ENCODE peak calls at places on chromosome 10, in ten cellular contexts. One of them, this sample, is unnamed.

GRCh38 chr10:42955493-42955889 is 121.4 kb upstream of the RET start:
- DNase-seq in psoas muscle: no peak
- DNase-seq in activated T-cell treated with anti-CD3 and anti-CD28 coated beads for 1 hour: no peak
- DNase-seq in GM04503: no peak
- DNase-seq in mesendoderm: no peak
- DNase-seq in DMS153: no peak
- DNase-seq in amniotic stem cell: no peak
- DNase-seq in neural progenitor cell: no peak
- DNase-seq in HAP-1: no peak
- DNase-seq in stimulated activated CD4-positive, alpha-beta T cell treated with anti-CD3 and anti-CD28 coated beads, Interleukin-1b, Interleukin-23, amount 100 ng/mL, for 1 hour: no peak
- DNase-seq in this sample: no peak

GRCh38 chr10:99329238-99329890 is at the start of gene CNNM1:
- DNase-seq in psoas muscle: no peak
- DNase-seq in activated T-cell treated with anti-CD3 and anti-CD28 coated beads for 1 hour: no peak
- DNase-seq in GM04503: no peak
- DNase-seq in mesendoderm: peak
- DNase-seq in DMS153: no peak
- DNase-seq in amniotic stem cell: no peak
- DNase-seq in neural progenitor cell: peak
- DNase-seq in HAP-1: peak
- DNase-seq in stimulated activated CD4-positive, alpha-beta T cell treated with anti-CD3 and anti-CD28 coated beads, Interleukin-1b, Interleukin-23, amount 100 ng/mL, for 1 hour: no peak
- DNase-seq in this sample: no peak

GRCh38 chr10:93106631-93107072 is 33.0 kb downstream of the CYP26A1 start:
- DNase-seq in psoas muscle: no peak
- DNase-seq in activated T-cell treated with anti-CD3 and anti-CD28 coated beads for 1 hour: no peak
- DNase-seq in GM04503: peak
- DNase-seq in mesendoderm: no peak
- DNase-seq in DMS153: peak
- DNase-seq in amniotic stem cell: no peak
- DNase-seq in neural progenitor cell: no peak
- DNase-seq in HAP-1: no peak
- DNase-seq in stimulated activated CD4-positive, alpha-beta T cell treated with anti-CD3 and anti-CD28 coated beads, Interleukin-1b, Interleukin-23, amount 100 ng/mL, for 1 hour: no peak
- DNase-seq in this sample: no peak

GRCh38 chr10:23148214-23148613 is 43.9 kb upstream of the PTF1A start:
- DNase-seq in psoas muscle: no peak
- DNase-seq in activated T-cell treated with anti-CD3 and anti-CD28 coated beads for 1 hour: no peak
- DNase-seq in GM04503: no peak
- DNase-seq in mesendoderm: no peak
- DNase-seq in DMS153: no peak
- DNase-seq in amniotic stem cell: no peak
- DNase-seq in neural progenitor cell: no peak
- DNase-seq in HAP-1: no peak
- DNase-seq in stimulated activated CD4-positive, alpha-beta T cell treated with anti-CD3 and anti-CD28 coated beads, Interleukin-1b, Interleukin-23, amount 100 ng/mL, for 1 hour: no peak
- DNase-seq in this sample: no peak

GRCh38 chr10:4227581-4227980 is 442.6 kb upstream of the KLF6 start:
- DNase-seq in psoas muscle: no peak
- DNase-seq in activated T-cell treated with anti-CD3 and anti-CD28 coated beads for 1 hour: no peak
- DNase-seq in GM04503: no peak
- DNase-seq in mesendoderm: no peak
- DNase-seq in DMS153: no peak
- DNase-seq in amniotic stem cell: no peak
- DNase-seq in neural progenitor cell: no peak
- DNase-seq in HAP-1: no peak
- DNase-seq in stimulated activated CD4-positive, alpha-beta T cell treated with anti-CD3 and anti-CD28 coated beads, Interleukin-1b, Interleukin-23, amount 100 ng/mL, for 1 hour: no peak
- DNase-seq in this sample: no peak

GRCh38 chr10:87961314-87961713 is 97.9 kb downstream of the PTEN start:
- DNase-seq in psoas muscle: no peak
- DNase-seq in activated T-cell treated with anti-CD3 and anti-CD28 coated beads for 1 hour: no peak
- DNase-seq in GM04503: peak
- DNase-seq in mesendoderm: no peak
- DNase-seq in DMS153: no peak
- DNase-seq in amniotic stem cell: peak
- DNase-seq in neural progenitor cell: no peak
- DNase-seq in HAP-1: no peak
- DNase-seq in stimulated activated CD4-positive, alpha-beta T cell treated with anti-CD3 and anti-CD28 coated beads, Interleukin-1b, Interleukin-23, amount 100 ng/mL, for 1 hour: no peak
- DNase-seq in this sample: no peak

GRCh38 chr10:45354261-45354660 is 19.8 kb upstream of the ALOX5 start:
- DNase-seq in psoas muscle: peak
- DNase-seq in activated T-cell treated with anti-CD3 and anti-CD28 coated beads for 1 hour: no peak
- DNase-seq in GM04503: peak
- DNase-seq in mesendoderm: no peak
- DNase-seq in DMS153: no peak
- DNase-seq in amniotic stem cell: no peak
- DNase-seq in neural progenitor cell: no peak
- DNase-seq in HAP-1: no peak
- DNase-seq in stimulated activated CD4-positive, alpha-beta T cell treated with anti-CD3 and anti-CD28 coated beads, Interleukin-1b, Interleukin-23, amount 100 ng/mL, for 1 hour: no peak
- DNase-seq in this sample: no peak

GRCh38 chr10:131094406-131095108 is 217.0 kb downstream of the TCERG1L start:
- DNase-seq in psoas muscle: no peak
- DNase-seq in activated T-cell treated with anti-CD3 and anti-CD28 coated beads for 1 hour: no peak
- DNase-seq in GM04503: no peak
- DNase-seq in mesendoderm: peak
- DNase-seq in DMS153: peak
- DNase-seq in amniotic stem cell: no peak
- DNase-seq in neural progenitor cell: no peak
- DNase-seq in HAP-1: no peak
- DNase-seq in stimulated activated CD4-positive, alpha-beta T cell treated with anti-CD3 and anti-CD28 coated beads, Interleukin-1b, Interleukin-23, amount 100 ng/mL, for 1 hour: no peak
- DNase-seq in this sample: no peak

GRCh38 chr10:71597821-71598498 is 121.6 kb downstream of the C10orf105 start:
- DNase-seq in psoas muscle: peak
- DNase-seq in activated T-cell treated with anti-CD3 and anti-CD28 coated beads for 1 hour: no peak
- DNase-seq in GM04503: no peak
- DNase-seq in mesendoderm: no peak
- DNase-seq in DMS153: no peak
- DNase-seq in amniotic stem cell: no peak
- DNase-seq in neural progenitor cell: no peak
- DNase-seq in HAP-1: no peak
- DNase-seq in stimulated activated CD4-positive, alpha-beta T cell treated with anti-CD3 and anti-CD28 coated beads, Interleukin-1b, Interleukin-23, amount 100 ng/mL, for 1 hour: no peak
- DNase-seq in this sample: no peak

GRCh38 chr10:126640391-126640790 is 30.1 kb downstream of the C10orf90 start:
- DNase-seq in psoas muscle: no peak
- DNase-seq in activated T-cell treated with anti-CD3 and anti-CD28 coated beads for 1 hour: no peak
- DNase-seq in GM04503: peak
- DNase-seq in mesendoderm: no peak
- DNase-seq in DMS153: no peak
- DNase-seq in amniotic stem cell: no peak
- DNase-seq in neural progenitor cell: no peak
- DNase-seq in HAP-1: no peak
- DNase-seq in stimulated activated CD4-positive, alpha-beta T cell treated with anti-CD3 and anti-CD28 coated beads, Interleukin-1b, Interleukin-23, amount 100 ng/mL, for 1 hour: no peak
- DNase-seq in this sample: no peak

GRCh38 chr10:6503171-6503570 is 76.9 kb downstream of the PRKCQ start:
- DNase-seq in psoas muscle: no peak
- DNase-seq in activated T-cell treated with anti-CD3 and anti-CD28 coated beads for 1 hour: no peak
- DNase-seq in GM04503: no peak
- DNase-seq in mesendoderm: no peak
- DNase-seq in DMS153: no peak
- DNase-seq in amniotic stem cell: no peak
- DNase-seq in neural progenitor cell: no peak
- DNase-seq in HAP-1: no peak
- DNase-seq in stimulated activated CD4-positive, alpha-beta T cell treated with anti-CD3 and anti-CD28 coated beads, Interleukin-1b, Interleukin-23, amount 100 ng/mL, for 1 hour: no peak
- DNase-seq in this sample: no peak

GRCh38 chr10:27100800-27101347 is 580 bp upstream of the ANKRD26 start:
- DNase-seq in psoas muscle: no peak
- DNase-seq in activated T-cell treated with anti-CD3 and anti-CD28 coated beads for 1 hour: peak
- DNase-seq in GM04503: no peak
- DNase-seq in mesendoderm: peak
- DNase-seq in DMS153: no peak
- DNase-seq in amniotic stem cell: no peak
- DNase-seq in neural progenitor cell: peak
- DNase-seq in HAP-1: no peak
- DNase-seq in stimulated activated CD4-positive, alpha-beta T cell treated with anti-CD3 and anti-CD28 coated beads, Interleukin-1b, Interleukin-23, amount 100 ng/mL, for 1 hour: no peak
- DNase-seq in this sample: peak

GRCh38 chr10:34821587-34822585 is 6.8 kb upstream of the PARD3 start:
- DNase-seq in psoas muscle: no peak
- DNase-seq in activated T-cell treated with anti-CD3 and anti-CD28 coated beads for 1 hour: no peak
- DNase-seq in GM04503: no peak
- DNase-seq in mesendoderm: no peak
- DNase-seq in DMS153: no peak
- DNase-seq in amniotic stem cell: no peak
- DNase-seq in neural progenitor cell: no peak
- DNase-seq in HAP-1: no peak
- DNase-seq in stimulated activated CD4-positive, alpha-beta T cell treated with anti-CD3 and anti-CD28 coated beads, Interleukin-1b, Interleukin-23, amount 100 ng/mL, for 1 hour: no peak
- DNase-seq in this sample: no peak

GRCh38 chr10:124899151-124899550 is 42.8 kb upstream of the ZRANB1 start:
- DNase-seq in psoas muscle: no peak
- DNase-seq in activated T-cell treated with anti-CD3 and anti-CD28 coated beads for 1 hour: no peak
- DNase-seq in GM04503: no peak
- DNase-seq in mesendoderm: no peak
- DNase-seq in DMS153: no peak
- DNase-seq in amniotic stem cell: no peak
- DNase-seq in neural progenitor cell: no peak
- DNase-seq in HAP-1: no peak
- DNase-seq in stimulated activated CD4-positive, alpha-beta T cell treated with anti-CD3 and anti-CD28 coated beads, Interleukin-1b, Interleukin-23, amount 100 ng/mL, for 1 hour: no peak
- DNase-seq in this sample: no peak

GRCh38 chr10:73263948-73264347 is 11.5 kb upstream of the MRPS16 start:
- DNase-seq in psoas muscle: no peak
- DNase-seq in activated T-cell treated with anti-CD3 and anti-CD28 coated beads for 1 hour: no peak
- DNase-seq in GM04503: no peak
- DNase-seq in mesendoderm: no peak
- DNase-seq in DMS153: no peak
- DNase-seq in amniotic stem cell: no peak
- DNase-seq in neural progenitor cell: no peak
- DNase-seq in HAP-1: no peak
- DNase-seq in stimulated activated CD4-positive, alpha-beta T cell treated with anti-CD3 and anti-CD28 coated beads, Interleukin-1b, Interleukin-23, amount 100 ng/mL, for 1 hour: no peak
- DNase-seq in this sample: no peak

GRCh38 chr10:62054408-62054807 is 152.9 kb downstream of the ARID5B start:
- DNase-seq in psoas muscle: no peak
- DNase-seq in activated T-cell treated with anti-CD3 and anti-CD28 coated beads for 1 hour: no peak
- DNase-seq in GM04503: no peak
- DNase-seq in mesendoderm: no peak
- DNase-seq in DMS153: no peak
- DNase-seq in amniotic stem cell: no peak
- DNase-seq in neural progenitor cell: no peak
- DNase-seq in HAP-1: no peak
- DNase-seq in stimulated activated CD4-positive, alpha-beta T cell treated with anti-CD3 and anti-CD28 coated beads, Interleukin-1b, Interleukin-23, amount 100 ng/mL, for 1 hour: no peak
- DNase-seq in this sample: no peak

GRCh38 chr10:3248526-3249255 is 76.1 kb upstream of the PITRM1 start:
- DNase-seq in psoas muscle: no peak
- DNase-seq in activated T-cell treated with anti-CD3 and anti-CD28 coated beads for 1 hour: no peak
- DNase-seq in GM04503: peak
- DNase-seq in mesendoderm: peak
- DNase-seq in DMS153: no peak
- DNase-seq in amniotic stem cell: peak
- DNase-seq in neural progenitor cell: no peak
- DNase-seq in HAP-1: no peak
- DNase-seq in stimulated activated CD4-positive, alpha-beta T cell treated with anti-CD3 and anti-CD28 coated beads, Interleukin-1b, Interleukin-23, amount 100 ng/mL, for 1 hour: no peak
- DNase-seq in this sample: no peak

GRCh38 chr10:48658243-48658888 is 26.3 kb upstream of the WDFY4 start:
- DNase-seq in psoas muscle: peak
- DNase-seq in activated T-cell treated with anti-CD3 and anti-CD28 coated beads for 1 hour: peak
- DNase-seq in GM04503: no peak
- DNase-seq in mesendoderm: peak
- DNase-seq in DMS153: peak
- DNase-seq in amniotic stem cell: peak
- DNase-seq in neural progenitor cell: peak
- DNase-seq in HAP-1: peak
- DNase-seq in stimulated activated CD4-positive, alpha-beta T cell treated with anti-CD3 and anti-CD28 coated beads, Interleukin-1b, Interleukin-23, amount 100 ng/mL, for 1 hour: no peak
- DNase-seq in this sample: peak

GRCh38 chr10:101694056-101694673 is 805 bp downstream of the FBXW4 start:
- DNase-seq in psoas muscle: peak
- DNase-seq in activated T-cell treated with anti-CD3 and anti-CD28 coated beads for 1 hour: peak
- DNase-seq in GM04503: no peak
- DNase-seq in mesendoderm: peak
- DNase-seq in DMS153: peak
- DNase-seq in amniotic stem cell: no peak
- DNase-seq in neural progenitor cell: peak
- DNase-seq in HAP-1: no peak
- DNase-seq in stimulated activated CD4-positive, alpha-beta T cell treated with anti-CD3 and anti-CD28 coated beads, Interleukin-1b, Interleukin-23, amount 100 ng/mL, for 1 hour: peak
- DNase-seq in this sample: peak

GRCh38 chr10:130021373-130021950 is 57.4 kb upstream of the EBF3 start:
- DNase-seq in psoas muscle: peak
- DNase-seq in activated T-cell treated with anti-CD3 and anti-CD28 coated beads for 1 hour: no peak
- DNase-seq in GM04503: peak
- DNase-seq in mesendoderm: no peak
- DNase-seq in DMS153: no peak
- DNase-seq in amniotic stem cell: peak
- DNase-seq in neural progenitor cell: no peak
- DNase-seq in HAP-1: no peak
- DNase-seq in stimulated activated CD4-positive, alpha-beta T cell treated with anti-CD3 and anti-CD28 coated beads, Interleukin-1b, Interleukin-23, amount 100 ng/mL, for 1 hour: no peak
- DNase-seq in this sample: no peak

GRCh38 chr10:127149613-127150081 is 46.7 kb downstream of the INSYN2A start:
- DNase-seq in psoas muscle: no peak
- DNase-seq in activated T-cell treated with anti-CD3 and anti-CD28 coated beads for 1 hour: no peak
- DNase-seq in GM04503: no peak
- DNase-seq in mesendoderm: peak
- DNase-seq in DMS153: no peak
- DNase-seq in amniotic stem cell: no peak
- DNase-seq in neural progenitor cell: no peak
- DNase-seq in HAP-1: no peak
- DNase-seq in stimulated activated CD4-positive, alpha-beta T cell treated with anti-CD3 and anti-CD28 coated beads, Interleukin-1b, Interleukin-23, amount 100 ng/mL, for 1 hour: no peak
- DNase-seq in this sample: no peak

GRCh38 chr10:31146496-31147219 is 115.0 kb upstream of the ZNF438 start:
- DNase-seq in psoas muscle: peak
- DNase-seq in activated T-cell treated with anti-CD3 and anti-CD28 coated beads for 1 hour: no peak
- DNase-seq in GM04503: no peak
- DNase-seq in mesendoderm: peak
- DNase-seq in DMS153: no peak
- DNase-seq in amniotic stem cell: no peak
- DNase-seq in neural progenitor cell: no peak
- DNase-seq in HAP-1: no peak
- DNase-seq in stimulated activated CD4-positive, alpha-beta T cell treated with anti-CD3 and anti-CD28 coated beads, Interleukin-1b, Interleukin-23, amount 100 ng/mL, for 1 hour: no peak
- DNase-seq in this sample: no peak

GRCh38 chr10:11975795-11976194 is 66.8 kb downstream of the UPF2 start:
- DNase-seq in psoas muscle: no peak
- DNase-seq in activated T-cell treated with anti-CD3 and anti-CD28 coated beads for 1 hour: no peak
- DNase-seq in GM04503: no peak
- DNase-seq in mesendoderm: no peak
- DNase-seq in DMS153: no peak
- DNase-seq in amniotic stem cell: no peak
- DNase-seq in neural progenitor cell: no peak
- DNase-seq in HAP-1: no peak
- DNase-seq in stimulated activated CD4-positive, alpha-beta T cell treated with anti-CD3 and anti-CD28 coated beads, Interleukin-1b, Interleukin-23, amount 100 ng/mL, for 1 hour: no peak
- DNase-seq in this sample: no peak

GRCh38 chr10:62374862-62375710 is 917 bp downstream of the ZNF365 start:
- DNase-seq in psoas muscle: no peak
- DNase-seq in activated T-cell treated with anti-CD3 and anti-CD28 coated beads for 1 hour: no peak
- DNase-seq in GM04503: no peak
- DNase-seq in mesendoderm: peak
- DNase-seq in DMS153: peak
- DNase-seq in amniotic stem cell: no peak
- DNase-seq in neural progenitor cell: no peak
- DNase-seq in HAP-1: no peak
- DNase-seq in stimulated activated CD4-positive, alpha-beta T cell treated with anti-CD3 and anti-CD28 coated beads, Interleukin-1b, Interleukin-23, amount 100 ng/mL, for 1 hour: no peak
- DNase-seq in this sample: no peak

GRCh38 chr10:106355450-106355849 is 809.1 kb downstream of the SORCS1 start:
- DNase-seq in psoas muscle: no peak
- DNase-seq in activated T-cell treated with anti-CD3 and anti-CD28 coated beads for 1 hour: no peak
- DNase-seq in GM04503: no peak
- DNase-seq in mesendoderm: peak
- DNase-seq in DMS153: no peak
- DNase-seq in amniotic stem cell: no peak
- DNase-seq in neural progenitor cell: peak
- DNase-seq in HAP-1: no peak
- DNase-seq in stimulated activated CD4-positive, alpha-beta T cell treated with anti-CD3 and anti-CD28 coated beads, Interleukin-1b, Interleukin-23, amount 100 ng/mL, for 1 hour: no peak
- DNase-seq in this sample: no peak

GRCh38 chr10:3500408-3500856 is 284.6 kb downstream of the KLF6 start:
- DNase-seq in psoas muscle: peak
- DNase-seq in activated T-cell treated with anti-CD3 and anti-CD28 coated beads for 1 hour: no peak
- DNase-seq in GM04503: peak
- DNase-seq in mesendoderm: peak
- DNase-seq in DMS153: no peak
- DNase-seq in amniotic stem cell: no peak
- DNase-seq in neural progenitor cell: peak
- DNase-seq in HAP-1: no peak
- DNase-seq in stimulated activated CD4-positive, alpha-beta T cell treated with anti-CD3 and anti-CD28 coated beads, Interleukin-1b, Interleukin-23, amount 100 ng/mL, for 1 hour: no peak
- DNase-seq in this sample: no peak

GRCh38 chr10:75294518-75294865 is 58.7 kb upstream of the COMTD1 start:
- DNase-seq in psoas muscle: peak
- DNase-seq in activated T-cell treated with anti-CD3 and anti-CD28 coated beads for 1 hour: no peak
- DNase-seq in GM04503: no peak
- DNase-seq in mesendoderm: peak
- DNase-seq in DMS153: no peak
- DNase-seq in amniotic stem cell: no peak
- DNase-seq in neural progenitor cell: peak
- DNase-seq in HAP-1: no peak
- DNase-seq in stimulated activated CD4-positive, alpha-beta T cell treated with anti-CD3 and anti-CD28 coated beads, Interleukin-1b, Interleukin-23, amount 100 ng/mL, for 1 hour: no peak
- DNase-seq in this sample: no peak

GRCh38 chr10:5888352-5888751 is 1.3 kb downstream of the ANKRD16 start:
- DNase-seq in psoas muscle: no peak
- DNase-seq in activated T-cell treated with anti-CD3 and anti-CD28 coated beads for 1 hour: no peak
- DNase-seq in GM04503: no peak
- DNase-seq in mesendoderm: no peak
- DNase-seq in DMS153: no peak
- DNase-seq in amniotic stem cell: no peak
- DNase-seq in neural progenitor cell: no peak
- DNase-seq in HAP-1: no peak
- DNase-seq in stimulated activated CD4-positive, alpha-beta T cell treated with anti-CD3 and anti-CD28 coated beads, Interleukin-1b, Interleukin-23, amount 100 ng/mL, for 1 hour: no peak
- DNase-seq in this sample: no peak